ENCODE peak calls at places on chromosomes 13 and 19, in ten cellular contexts. R is GM23338, M is adrenal gland, U is right atrium auricular region, Y is H1, Q is thyroid gland, J is astrocyte, S is pancreas, I is K562, W is endodermal cell. A is an unnamed sample.

GRCh38 chr19:39837978-39838377 is 4.0 kb upstream of the DYRK1B start:
- DNase-seq in J (no peak), M (no peak), I (no peak), W (no peak), R (no peak), Y (no peak), Q (no peak), S (no peak), U (no peak), A (no peak)

GRCh38 chr19:7224205-7224833 is 69.9 kb downstream of the INSR start:
- DNase-seq in R (no peak), Y (no peak), M (peak; percentile 46), Q (peak; percentile 8), I (no peak), J (peak; percentile 23), U (peak; percentile 68), W (no peak), S (peak; percentile 74), A (no peak)

GRCh38 chr13:77330009-77330471 is 3.1 kb upstream of the MYCBP2 start:
- DNase-seq in M (no peak), I (no peak), S (no peak), U (no peak), Y (no peak), W (no peak), R (no peak), J (no peak), Q (no peak), A (no peak)

GRCh38 chr19:57310792-57311191 is 9.5 kb upstream of the ZNF543 start:
- DNase-seq in U (no peak), J (no peak), S (no peak), W (no peak), Q (no peak), I (no peak), M (no peak), R (no peak), Y (no peak), A (no peak)

GRCh38 chr13:49938921-49939320 is 2.8 kb upstream of the SPRYD7 start:
- DNase-seq in S (peak; percentile 60), Q (no peak), J (no peak), M (no peak), R (no peak), Y (no peak), U (no peak), W (no peak), I (no peak), A (peak; percentile 43)

GRCh38 chr19:42487025-42487797 is 41.1 kb downstream of the CEACAM1 start:
- DNase-seq in M (no peak), Q (no peak), W (peak; percentile 55), Y (no peak), I (peak; percentile 6), J (no peak), S (no peak), U (no peak), R (no peak), A (no peak)

GRCh38 chr13:50783940-50784339 is 59.6 kb downstream of the DLEU7 start:
- DNase-seq in R (no peak), J (no peak), S (no peak), W (no peak), M (no peak), U (no peak), I (no peak), Y (no peak), Q (peak; percentile 32), A (no peak)

GRCh38 chr19:18763674-18764590 is 27.2 kb downstream of the COMP start:
- DNase-seq in M (peak; percentile 77), U (no peak), R (no peak), Q (peak; percentile 87), Y (no peak), J (peak; percentile 65), I (peak; percentile 71), S (peak; percentile 79), W (no peak), A (no peak)

GRCh38 chr13:32267836-32268439 is 47.2 kb downstream of the ZAR1L start:
- DNase-seq in R (peak; percentile 85), S (peak; percentile 48), J (no peak), I (peak; percentile 12), U (no peak), W (peak; percentile 93), Q (peak; percentile 55), Y (peak; percentile 65), M (no peak), A (no peak)

GRCh38 chr13:106623799-106624198 is 55.9 kb upstream of the ARGLU1 start:
- DNase-seq in Q (no peak), I (no peak), R (no peak), M (no peak), W (no peak), U (no peak), S (no peak), Y (no peak), J (no peak), A (no peak)

GRCh38 chr19:49852631-49853126 is 1.7 kb downstream of the PTOV1 start:
- DNase-seq in S (no peak), Q (no peak), J (no peak), U (no peak), M (no peak), R (no peak), I (no peak), Y (no peak), W (no peak), A (no peak)
- H3K4me3 ChIP-seq in S (no peak overlapping the region), Q (peak overlapping the region; percentile 41), J (peak overlapping the region; percentile 75), U (peak overlapping the region; percentile 94), M (no peak overlapping the region), R (peak overlapping the region; percentile 88), I (peak overlapping the region; percentile 87), Y (peak overlapping the region; percentile 88), W (peak overlapping the region; percentile 82), A (no peak overlapping the region)

GRCh38 chr13:41813426-41813825 is 147.5 kb downstream of the VWA8 start:
- DNase-seq in M (no peak), I (no peak), W (no peak), U (no peak), R (no peak), Q (no peak), J (peak; percentile 59), S (no peak), Y (no peak), A (no peak)
- H3K36me3 ChIP-seq in M (no peaks in the 10 kb centered on the region), I (peaks cover 40% of the 10 kb centered on the region), W (peaks cover 44% of the 10 kb centered on the region), U (peaks cover 24% of the 10 kb centered on the region), R (peaks cover 6% of the 10 kb centered on the region), Q (no peaks in the 10 kb centered on the region), J (peaks cover under 1% of the 10 kb centered on the region), S (no peaks in the 10 kb centered on the region), Y (peaks cover 14% of the 10 kb centered on the region), A (no peaks in the 10 kb centered on the region)

GRCh38 chr13:48570225-48570828 is 37.4 kb upstream of the RCBTB2 start:
- DNase-seq in J (no peak), I (no peak), Q (no peak), R (no peak), M (no peak), U (no peak), S (no peak), W (no peak), Y (no peak), A (peak; percentile 64)

GRCh38 chr13:48564046-48564445 is 31.2 kb upstream of the RCBTB2 start:
- DNase-seq in S (no peak), Q (no peak), M (no peak), U (no peak), I (no peak), R (no peak), J (no peak), Y (no peak), W (no peak), A (no peak)

GRCh38 chr13:48571121-48571901 is 38.4 kb upstream of the RCBTB2 start:
- DNase-seq in Y (no peak), W (no peak), R (no peak), J (peak; percentile 74), I (no peak), U (no peak), S (no peak), M (no peak), Q (peak; percentile 23), A (no peak)

GRCh38 chr13:48563611-48564010 is 30.7 kb upstream of the RCBTB2 start:
- DNase-seq in M (no peak), S (no peak), U (no peak), Q (no peak), R (no peak), Y (no peak), W (no peak), J (no peak), I (no peak), A (no peak)

DNA sequence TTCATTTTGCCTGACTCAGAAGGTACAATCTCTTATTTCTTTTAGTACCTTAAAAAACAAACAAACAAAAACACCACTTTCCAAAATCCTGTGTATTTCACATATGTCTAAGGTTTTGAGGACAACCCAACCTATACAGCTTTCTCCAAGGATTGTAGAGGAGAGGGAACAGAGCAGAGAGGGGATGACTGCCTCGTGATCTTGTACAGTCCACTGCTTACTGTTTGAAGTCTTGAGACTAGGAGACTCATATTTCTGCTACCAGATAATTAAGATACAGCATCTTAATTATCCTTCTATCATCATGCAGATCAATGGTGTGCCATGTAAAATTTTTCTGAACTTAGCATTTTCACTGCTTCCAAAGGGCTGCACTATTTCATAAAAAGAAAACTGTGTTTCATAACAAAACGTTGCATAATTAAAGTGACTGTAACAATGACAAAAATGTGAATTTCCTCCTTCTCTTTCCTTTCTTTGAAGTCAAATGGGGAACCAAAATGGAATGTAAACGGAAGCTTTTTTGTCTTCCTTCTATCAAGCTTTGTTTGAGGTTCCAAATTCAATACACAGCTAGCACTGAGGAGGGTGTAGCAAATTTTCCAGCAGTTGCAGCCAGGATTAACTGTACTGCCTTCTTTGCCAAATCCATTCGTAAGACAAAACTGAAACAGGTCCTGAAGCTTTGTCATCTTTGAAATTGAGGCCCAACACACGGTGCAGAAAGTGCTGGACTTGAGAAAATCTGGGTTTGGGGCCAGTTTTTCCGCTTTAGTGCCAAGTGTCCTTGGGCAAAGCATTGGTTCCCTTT is 34.8 kb upstream of the RCBTB2 start:
- DNase-seq in Y (no peak), W (no peak), U (no peak), M (peak; percentile 48), R (no peak), I (no peak), S (no peak), J (no peak), Q (no peak), A (no peak)
- H3K4me1 ChIP-seq in Y (no peaks in the 10 kb centered on the region), W (no peaks in the 10 kb centered on the region), U (no peaks in the 10 kb centered on the region), M (peaks cover 40% of the 10 kb centered on the region), R (peaks cover 19% of the 10 kb centered on the region), I (no peaks in the 10 kb centered on the region), S (no peaks in the 10 kb centered on the region), J (peaks cover 7% of the 10 kb centered on the region), Q (peaks cover 3% of the 10 kb centered on the region), A (peaks cover 79% of the 10 kb centered on the region)

DNA sequence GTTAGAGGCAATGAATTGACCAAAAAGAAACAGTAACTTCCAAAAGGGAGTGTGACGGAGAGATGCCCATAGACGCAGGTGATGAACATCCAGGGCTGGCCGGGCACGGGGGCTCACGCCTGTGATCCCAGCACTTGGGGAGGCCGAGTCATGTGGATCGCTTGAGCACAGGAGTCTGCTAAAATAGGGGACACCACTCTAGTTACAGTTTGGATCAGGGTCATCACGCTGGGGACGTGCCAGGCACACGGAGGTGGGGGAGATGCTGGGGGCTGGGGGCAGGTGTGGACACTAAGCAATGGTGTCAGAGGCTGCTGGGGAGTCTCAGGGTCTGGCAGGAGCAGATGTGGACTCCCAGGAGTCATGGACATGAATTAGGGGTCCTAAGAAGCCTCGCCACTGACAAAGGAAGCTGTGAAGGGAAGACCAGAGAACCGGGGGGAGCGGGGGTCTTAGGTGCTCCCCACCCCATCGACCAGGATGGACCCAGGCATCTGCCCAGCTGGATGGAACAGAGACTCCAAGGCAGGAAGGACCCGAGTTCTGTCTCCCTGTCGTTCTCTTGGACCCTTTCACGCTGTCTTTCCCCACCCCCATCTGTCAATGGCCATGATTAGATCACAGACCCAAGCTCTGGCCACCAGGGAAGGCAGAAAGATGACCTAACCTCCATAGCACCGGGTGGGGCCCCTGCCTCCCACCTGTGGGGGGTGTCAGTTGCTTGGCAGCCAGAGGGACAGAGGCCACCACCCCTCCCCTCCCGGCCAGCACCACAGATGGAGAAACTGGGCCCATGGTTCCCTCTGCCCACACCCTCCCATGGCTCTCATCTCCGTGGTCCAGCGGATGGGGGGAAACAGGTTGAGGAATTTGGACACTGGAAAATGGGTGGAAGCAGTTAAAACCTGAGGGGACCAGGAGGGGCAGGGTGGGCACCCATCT is 19.6 kb downstream of the CCDC8 start:
- DNase-seq in R (no peak), M (no peak), U (no peak), Q (no peak), Y (no peak), I (no peak), W (peak; percentile 54), J (no peak), S (peak; percentile 55), A (peak; percentile 30)
- H3K4me3 ChIP-seq in R (no peak overlapping the region), M (no peak overlapping the region), U (no peak overlapping the region), Q (no peak overlapping the region), Y (no peak overlapping the region), I (no peak overlapping the region), W (no peak overlapping the region), J (no peak overlapping the region), S (no peak overlapping the region), A (no peak overlapping the region)

A was measured in left lung.